ENCODE peak calls at places on chromosomes 3 and 15, in nine cellular contexts. S, D, F, N, P, J, H, R and G are unnamed samples.

GRCh38 chr3:30011237-30011803 is 595.1 kb upstream of the TGFBR2 start:
- DNase-seq in S (no peak), D (peak; percentile 37), F (no peak), N (no peak), P (no peak), J (no peak), H (no peak), R (no peak), G (no peak)

GRCh38 chr3:19295208-19295607 is 146.9 kb downstream of the KCNH8 start:
- DNase-seq in S (no peak), D (no peak), F (no peak), N (no peak), P (no peak), J (no peak), H (no peak), R (no peak), G (no peak)

GRCh38 chr3:30440880-30441279 is 165.5 kb upstream of the TGFBR2 start:
- DNase-seq in S (no peak), D (no peak), F (peak; percentile 73), N (no peak), P (no peak), J (peak; percentile 92), H (peak; percentile 90), R (no peak), G (peak; percentile 87)

GRCh38 chr3:53709856-53710674 is 136.2 kb downstream of the CHDH start:
- DNase-seq in S (peak; percentile 51), D (peak; percentile 80), F (peak; percentile 24), N (no peak), P (peak; percentile 60), J (peak; percentile 76), H (peak; percentile 78), R (peak; percentile 64), G (peak; percentile 73)

GRCh38 chr3:113697192-113698090 is 999 bp upstream of the USF3 start:
- DNase-seq in S (peak; percentile 10), D (peak; percentile 32), F (no peak), N (no peak), P (no peak), J (peak; percentile 27), H (peak; percentile 25), R (peak; percentile 62), G (peak; percentile 22)

GRCh38 chr15:38536201-38536676 is 28.4 kb downstream of the RASGRP1 start:
- DNase-seq in S (peak; percentile 97), D (no peak), F (peak; percentile 98), N (no peak), P (peak; percentile 36), J (peak; percentile 89), H (peak; percentile 93), R (peak; percentile 25), G (peak; percentile 90)

GRCh38 chr3:64728428-64728827 is 40.6 kb upstream of the ADAMTS9 start:
- DNase-seq in S (no peak), D (no peak), F (no peak), N (no peak), P (no peak), J (no peak), H (no peak), R (no peak), G (no peak)

GRCh38 chr3:129164500-129164899 is 3.6 kb upstream of the ISY1 start:
- DNase-seq in S (no peak), D (no peak), F (no peak), N (no peak), P (no peak), J (no peak), H (no peak), R (no peak), G (no peak)

GRCh38 chr3:57151021-57151449 is 14.1 kb downstream of the IL17RD start:
- DNase-seq in S (peak; percentile 44), D (peak; percentile 74), F (peak; percentile 90), N (no peak), P (no peak), J (peak; percentile 51), H (peak; percentile 51), R (peak; percentile 14), G (peak; percentile 33)

GRCh38 chr3:178699810-178700209 is 163.6 kb downstream of the KCNMB2 start:
- DNase-seq in S (no peak), D (no peak), F (peak; percentile 0), N (no peak), P (no peak), J (peak; percentile 4), H (peak; percentile 25), R (peak; percentile 56), G (no peak)

GRCh38 chr15:99613887-99614642 is 48.3 kb downstream of the MEF2A start:
- DNase-seq in S (peak; percentile 74), D (no peak), F (no peak), N (no peak), P (no peak), J (peak; percentile 70), H (peak; percentile 70), R (peak; percentile 84), G (peak; percentile 73)

GRCh38 chr15:84761534-84762190 is 13.3 kb downstream of the ZNF592 start:
- DNase-seq in S (no peak), D (no peak), F (peak; percentile 18), N (no peak), P (no peak), J (no peak), H (no peak), R (no peak), G (no peak)

GRCh38 chr3:14132689-14133088 is 7.8 kb downstream of the TMEM43 start:
- DNase-seq in S (no peak), D (no peak), F (no peak), N (no peak), P (no peak), J (no peak), H (no peak), R (no peak), G (no peak)

GRCh38 chr3:36196058-36196457 is 184.2 kb upstream of the STAC start:
- DNase-seq in S (no peak), D (peak; percentile 88), F (no peak), N (no peak), P (no peak), J (no peak), H (no peak), R (no peak), G (no peak)

GRCh38 chr3:11212301-11212613 is 58.0 kb downstream of the HRH1 start:
- DNase-seq in S (peak; percentile 80), D (peak; percentile 63), F (peak; percentile 73), N (no peak), P (no peak), J (peak; percentile 55), H (no peak), R (peak; percentile 55), G (peak; percentile 50)

GRCh38 chr3:152245498-152246175 is 23.1 kb upstream of the MBNL1 start:
- DNase-seq in S (no peak), D (no peak), F (no peak), N (no peak), P (no peak), J (no peak), H (no peak), R (no peak), G (no peak)

GRCh38 chr3:195001961-195002861 is 268.7 kb downstream of the XXYLT1 start:
- DNase-seq in S (peak; percentile 34), D (peak; percentile 87), F (no peak), N (peak; percentile 81), P (peak; percentile 72), J (peak; percentile 55), H (peak; percentile 52), R (peak; percentile 36), G (peak; percentile 51)

GRCh38 chr3:59473580-59473979 is 423.8 kb upstream of the CFAP20DC start:
- DNase-seq in S (no peak), D (no peak), F (no peak), N (no peak), P (no peak), J (no peak), H (peak; percentile 3), R (no peak), G (no peak)

GRCh38 chr3:98554580-98554979 is 22.8 kb downstream of the GPR15 start:
- DNase-seq in S (no peak), D (no peak), F (no peak), N (no peak), P (no peak), J (no peak), H (no peak), R (no peak), G (no peak)

DNA sequence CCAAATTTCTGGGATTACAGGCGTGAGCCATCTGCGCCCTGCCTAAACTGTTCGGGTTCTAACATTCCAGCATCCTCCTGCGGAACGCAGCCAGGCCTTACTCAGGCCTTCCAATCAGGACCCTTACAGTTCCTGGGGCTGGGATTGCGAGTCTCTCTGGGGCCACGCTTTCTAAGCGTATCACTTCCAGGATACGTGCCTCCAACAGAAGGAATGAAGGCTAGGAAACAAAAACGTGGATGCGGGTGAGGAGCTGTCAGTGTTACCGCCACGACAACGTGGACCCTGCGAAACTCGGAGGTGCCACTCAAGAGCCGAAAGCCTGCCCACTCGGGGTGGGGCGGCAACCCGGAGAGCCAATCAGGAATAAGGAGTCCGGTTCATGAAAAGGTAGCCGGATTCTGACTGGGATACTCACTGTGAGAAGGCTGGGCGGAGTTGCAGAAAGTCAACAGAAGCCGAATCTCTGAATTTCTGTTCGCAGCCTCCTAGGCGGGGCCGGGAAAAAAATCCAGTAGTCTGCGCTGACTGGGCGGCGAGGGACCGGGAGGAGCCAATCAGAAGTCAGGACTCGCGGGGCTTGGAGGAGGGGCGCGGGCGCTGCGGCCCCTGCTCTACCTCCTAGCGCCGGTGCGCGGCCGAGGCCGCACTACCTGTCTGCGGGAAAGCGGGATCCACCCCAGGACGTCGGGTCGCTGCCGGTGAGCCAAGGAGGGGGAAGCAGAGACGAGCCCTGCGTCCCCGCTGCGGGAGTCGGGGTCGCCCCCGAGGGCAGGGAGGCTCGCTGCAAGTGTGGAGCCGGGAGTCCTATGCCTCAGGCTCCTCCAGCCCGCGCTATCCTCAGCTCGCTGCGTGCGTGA is at the start of gene HYKK:
- DNase-seq in S (peak; percentile 94), D (peak; percentile 98), F (peak; percentile 95), N (peak; percentile 93), P (peak; percentile 86), J (peak; percentile 97), H (peak; percentile 98), R (peak; percentile 96), G (peak; percentile 97)
- TF ChIP-seq CTCF in S (no peak), D (no peak), F (no peak), N (no peak), P (no peak), J (peak; percentile 13), H (no peak), R (no peak), G (no peak)

GRCh38 chr3:186502138-186502941 is 41.8 kb downstream of the CRYGS start:
- DNase-seq in S (no peak), D (no peak), F (no peak), N (no peak), P (no peak), J (peak; percentile 26), H (peak; percentile 34), R (no peak), G (peak; percentile 27)
- H3K4me3 ChIP-seq in S (no peak overlapping the region), D (peak overlapping the region; percentile 29), F (no peak overlapping the region), N (no peak overlapping the region), P (no peak overlapping the region), J (no peak overlapping the region), H (no peak overlapping the region), R (no peak overlapping the region), G (peak overlapping the region; percentile 30)

GRCh38 chr3:16264708-16265454 is at the start of the genes DPH3 and OXNAD1:
- DNase-seq in S (peak; percentile 100), D (peak; percentile 100), F (peak; percentile 98), N (peak; percentile 100), P (peak; percentile 99), J (peak; percentile 100), H (peak; percentile 100), R (peak; percentile 100), G (peak; percentile 100)
- TF ChIP-seq CTCF in S (no peak), D (no peak), F (no peak), N (no peak), P (no peak), J (peak; percentile 4), H (no peak), R (no peak), G (no peak)

GRCh38 chr15:74843891-74844299 is 939 bp upstream of the ULK3 start:
- DNase-seq in S (no peak), D (no peak), F (no peak), N (no peak), P (no peak), J (no peak), H (no peak), R (no peak), G (no peak)
- H3K4me3 ChIP-seq in S (no peak overlapping the region), D (no peak overlapping the region), F (no peak overlapping the region), N (no peak overlapping the region), P (no peak overlapping the region), J (peak overlapping the region; percentile 39), H (no peak overlapping the region), R (no peak overlapping the region), G (peak overlapping the region; percentile 66)